ENCODE peak calls at places on chromosomes 2 and 18, in five cellular contexts. A, P, L, D and W are unnamed samples.

GRCh38 chr2:224036731-224037376 is 2.2 kb downstream of the SERPINE2 start:
- DNase-seq in A (no peak), L (no peak), D (no peak), P (no peak), W (no peak)

GRCh38 chr2:23215016-23215415 is 170.0 kb upstream of the KLHL29 start:
- DNase-seq in A (no peak), D (no peak), P (no peak), L (no peak), W (no peak)

GRCh38 chr18:36296591-36297418 is 708 bp upstream of the FHOD3 start:
- DNase-seq in D (peak), L (no peak), P (peak), A (peak), W (peak)

GRCh38 chr2:62738981-62739936 is 33.7 kb downstream of the EHBP1 start:
- DNase-seq in A (no peak), D (no peak), P (no peak), L (no peak), W (no peak)

GRCh38 chr18:45993441-45993840 is 26.3 kb upstream of the EPG5 start:
- DNase-seq in P (no peak), A (peak), D (no peak), L (peak), W (peak)

GRCh38 chr2:122478108-122478507 is 722.7 kb downstream of the TSN start:
- DNase-seq in P (no peak), A (no peak), L (no peak), D (no peak), W (no peak)

GRCh38 chr18:72935744-72936143 is 68.0 kb upstream of the NETO1 start:
- DNase-seq in P (no peak), A (no peak), D (no peak), L (no peak), W (no peak)

GRCh38 chr2:45652090-45653050 is 895 bp downstream of the PRKCE start:
- DNase-seq in D (no peak), A (peak), L (no peak), P (peak), W (peak)

GRCh38 chr18:79577451-79578395 is 101.9 kb upstream of the CTDP1 start:
- DNase-seq in L (no peak), A (peak), D (peak), P (peak), W (no peak)

GRCh38 chr2:130966149-130967019 is 126.9 kb downstream of the FAM168B start:
- DNase-seq in A (no peak), D (no peak), P (no peak), L (no peak), W (no peak)
- TF ChIP-seq CTCF in A (no peak), D (no peak), P (no peak), L (no peak), W (no peak)

GRCh38 chr18:60794802-60795201 is 422.2 kb upstream of the MC4R start:
- DNase-seq in A (no peak), L (no peak), D (no peak), P (no peak), W (no peak)
- TF ChIP-seq CTCF in A (no peak), L (no peak), D (no peak), P (no peak), W (no peak)

GRCh38 chr18:49723648-49724180 is 89.6 kb downstream of the ACAA2 start:
- DNase-seq in L (no peak), D (no peak), A (peak), P (no peak), W (no peak)

GRCh38 chr18:49728542-49728941 is 84.8 kb downstream of the ACAA2 start:
- DNase-seq in P (peak), A (no peak), L (no peak), D (peak), W (peak)

GRCh38 chr18:49726564-49726963 is 86.8 kb downstream of the ACAA2 start:
- DNase-seq in P (no peak), A (no peak), D (no peak), L (no peak), W (no peak)

GRCh38 chr18:49727816-49728215 is 85.5 kb downstream of the ACAA2 start:
- DNase-seq in D (no peak), A (no peak), L (no peak), P (no peak), W (no peak)

DNA sequence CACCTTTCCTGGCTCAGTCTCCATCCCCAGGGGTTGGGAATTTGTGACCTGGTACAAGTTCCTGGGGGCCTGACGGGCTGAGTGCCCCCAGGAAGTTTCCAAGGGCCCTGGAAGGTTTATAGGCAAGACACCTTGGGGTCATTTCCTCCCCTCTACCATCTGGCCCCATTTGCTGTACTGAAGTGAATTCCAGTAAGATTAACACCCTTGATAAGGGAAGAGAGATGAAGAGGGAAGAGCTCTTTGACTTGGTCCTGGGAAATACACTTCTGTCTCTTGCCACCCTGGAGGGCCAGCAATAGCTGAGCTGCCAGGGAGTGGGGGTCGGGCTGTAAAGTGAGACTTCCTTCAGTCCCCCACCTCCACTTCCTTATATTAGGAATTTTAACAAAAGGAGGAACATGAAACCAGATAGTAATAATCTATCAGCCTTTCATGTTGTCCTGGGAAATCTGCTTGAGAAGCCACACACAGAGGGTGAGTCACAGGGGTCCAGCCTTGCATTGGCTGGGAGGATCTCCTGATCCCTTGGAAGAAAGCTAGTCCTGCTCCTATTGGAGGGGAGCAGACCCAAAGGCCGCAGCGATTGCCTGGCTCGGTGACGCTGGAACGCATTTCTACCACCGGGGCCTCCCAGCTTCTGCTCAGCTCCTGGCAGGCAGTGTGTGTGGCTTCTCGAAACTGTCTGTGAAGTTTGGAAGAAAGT is 87.4 kb downstream of the ACAA2 start:
- DNase-seq in D (peak), L (peak), P (no peak), A (peak), W (peak)
- TF ChIP-seq CTCF in D (peak), L (peak), P (no peak), A (peak), W (no peak)

GRCh38 chr2:101821828-101822458 is 124.4 kb downstream of the MAP4K4 start:
- DNase-seq in P (no peak), A (no peak), D (no peak), L (no peak), W (no peak)
- TF ChIP-seq CTCF in P (no peak), A (no peak), D (no peak), L (no peak), W (no peak)

GRCh38 chr2:11237122-11237521 is 81.9 kb downstream of the SLC66A3 start:
- DNase-seq in L (no peak), P (no peak), A (no peak), D (no peak), W (no peak)

GRCh38 chr2:11239147-11239546 is 83.9 kb downstream of the SLC66A3 start:
- DNase-seq in D (no peak), A (no peak), L (no peak), P (no peak), W (no peak)

GRCh38 chr2:11235583-11235982 is 80.3 kb downstream of the SLC66A3 start:
- DNase-seq in P (no peak), A (no peak), L (no peak), D (no peak), W (no peak)

GRCh38 chr2:11236335-11236734 is 81.1 kb downstream of the SLC66A3 start:
- DNase-seq in D (no peak), A (peak), L (no peak), P (no peak), W (no peak)

DNA sequence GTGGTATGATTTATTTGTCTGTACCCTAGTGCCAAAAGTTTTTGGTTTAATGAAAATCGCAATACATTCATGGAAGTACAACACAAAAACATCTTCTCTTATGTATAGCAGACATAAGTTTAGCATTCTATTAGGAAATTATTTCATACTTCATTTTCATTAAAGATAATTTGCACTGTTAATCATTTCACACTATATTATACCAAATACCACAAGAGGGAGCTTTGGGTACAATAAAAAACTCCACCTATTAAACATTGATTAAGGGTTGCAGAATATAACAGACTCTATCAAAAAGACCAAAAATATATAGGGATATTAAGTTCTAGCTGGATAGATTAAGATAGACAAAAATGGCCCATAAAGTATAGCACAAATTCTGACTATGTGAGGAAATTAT is 79.0 kb downstream of the SLC66A3 start:
- DNase-seq in L (no peak), P (no peak), D (no peak), A (no peak), W (peak)
- TF ChIP-seq CTCF in L (peak), P (no peak), D (no peak), A (peak), W (peak)

GRCh38 chr2:204228169-204228940 is 291.8 kb downstream of the ICOS start:
- DNase-seq in D (peak), A (no peak), P (no peak), L (no peak), W (no peak)

GRCh38 chr2:204220896-204221295 is 284.3 kb downstream of the ICOS start:
- DNase-seq in A (no peak), D (no peak), L (no peak), P (no peak), W (no peak)

GRCh38 chr2:204226305-204226861 is 289.8 kb downstream of the ICOS start:
- DNase-seq in L (no peak), D (no peak), A (no peak), P (no peak), W (no peak)

GRCh38 chr2:204223544-204223943 is 287.0 kb downstream of the ICOS start:
- DNase-seq in D (no peak), P (peak), A (no peak), L (no peak), W (no peak)

GRCh38 chr2:204225633-204226032 is 289.1 kb downstream of the ICOS start:
- DNase-seq in P (no peak), L (no peak), A (no peak), D (no peak), W (no peak)
- TF ChIP-seq CTCF in P (no peak), L (no peak), A (no peak), D (no peak), W (no peak)

GRCh38 chr2:103959174-103960125 is 894.5 kb upstream of the POU3F3 start:
- DNase-seq in L (no peak), A (peak), P (no peak), D (peak), W (peak)
- TF ChIP-seq CTCF in L (peak), A (peak), P (no peak), D (peak), W (peak)

DNA sequence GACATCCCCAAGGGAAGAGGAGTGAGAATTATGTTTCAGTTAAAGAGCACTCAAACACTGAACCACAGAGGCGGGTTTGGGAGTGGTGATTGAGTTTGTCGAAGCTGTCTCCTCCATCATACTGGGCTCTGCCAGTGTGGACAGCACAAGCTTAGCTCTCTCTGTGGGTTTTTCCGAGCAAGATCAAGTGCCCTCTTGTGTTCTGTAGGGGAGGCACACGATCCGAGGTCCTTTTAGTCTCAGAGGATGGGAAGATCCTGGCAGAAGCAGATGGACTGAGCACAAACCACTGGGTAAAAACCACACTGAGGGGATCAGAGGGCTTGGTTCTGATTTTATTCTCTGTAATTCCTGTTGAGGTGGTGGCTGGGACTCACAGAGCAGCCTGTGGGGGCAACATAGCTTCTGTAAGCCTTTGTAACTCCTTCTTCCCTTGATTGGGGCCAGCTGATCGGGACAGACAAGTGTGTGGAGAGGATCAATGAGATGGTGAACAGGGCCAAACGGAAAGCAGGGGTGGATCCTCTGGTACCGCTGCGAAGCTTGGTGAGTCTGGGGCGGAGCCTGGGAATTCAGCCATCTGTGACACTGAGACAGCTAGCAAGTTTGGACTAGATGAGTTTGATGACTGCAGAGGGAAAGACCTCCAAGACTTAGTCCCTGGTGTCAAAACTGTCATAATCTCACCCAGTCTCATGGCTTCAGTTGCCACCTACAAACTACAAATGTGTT is 2.0 kb downstream of the NAGK start:
- DNase-seq in P (no peak), D (peak), L (no peak), A (no peak), W (peak)
- TF ChIP-seq CTCF in P (no peak), D (peak), L (peak), A (no peak), W (no peak)

GRCh38 chr2:80256396-80257167 is 48.0 kb downstream of the LRRTM1 start:
- DNase-seq in A (no peak), P (no peak), D (peak), L (no peak), W (peak)
- TF ChIP-seq CTCF in A (peak), P (no peak), D (peak), L (peak), W (peak)